ENCODE peak calls at places on chromosomes 6 and 20, in seven cellular contexts. Q, K, C, Y, N, I and D are unnamed samples.

GRCh38 chr6:9523462-9523861 is 891.4 kb downstream of the TFAP2A start:
- ATAC-seq in Q (no peak), I (no peak), Y (no peak), K (no peak), N (no peak), C (no peak), D (no peak)

GRCh38 chr6:28974505-28974904 is 30.6 kb downstream of the ZNF311 start:
- ATAC-seq in C (peak; percentile 70), Y (no peak), K (peak; percentile 59), I (no peak), N (no peak), Q (no peak), D (no peak)

GRCh38 chr6:100372326-100372725 is 92.4 kb downstream of the SIM1 start:
- ATAC-seq in N (no peak), I (no peak), Q (no peak), C (no peak), Y (no peak), K (no peak), D (no peak)

GRCh38 chr20:58538752-58539151 is 23.6 kb upstream of the APCDD1L start:
- ATAC-seq in Q (no peak), Y (no peak), C (no peak), K (no peak), N (no peak), I (no peak), D (no peak)

GRCh38 chr6:156933201-156934053 is 156.2 kb downstream of the ARID1B start:
- ATAC-seq in Y (peak; percentile 97), N (peak; percentile 70), C (peak; percentile 71), K (peak; percentile 99), I (peak; percentile 69), Q (peak; percentile 84), D (no peak)

GRCh38 chr20:43765933-43766332 is 39.1 kb upstream of the GTSF1L start:
- ATAC-seq in K (no peak), I (no peak), C (no peak), Y (no peak), N (no peak), Q (no peak), D (no peak)

GRCh38 chr6:150848400-150848799 is 17.1 kb upstream of the MTHFD1L start:
- ATAC-seq in Q (no peak), N (no peak), Y (no peak), K (peak; percentile 27), I (no peak), C (peak; percentile 23), D (no peak)

GRCh38 chr20:62020935-62021701 is 44.6 kb downstream of the TAF4 start:
- ATAC-seq in I (peak; percentile 78), N (no peak), C (peak; percentile 72), Y (peak; percentile 64), Q (peak; percentile 52), K (no peak), D (peak; percentile 64)

GRCh38 chr20:46293084-46293483 is 15.2 kb downstream of the CDH22 start:
- ATAC-seq in N (peak; percentile 30), C (peak; percentile 78), I (peak; percentile 52), K (peak; percentile 68), Q (no peak), Y (no peak), D (no peak)

GRCh38 chr6:21870071-21870729 is 276.6 kb downstream of the SOX4 start:
- ATAC-seq in Y (no peak), C (no peak), I (no peak), N (no peak), K (no peak), Q (no peak), D (no peak)

GRCh38 chr6:163706688-163707087 is 292.2 kb downstream of the QKI start:
- ATAC-seq in Q (no peak), N (no peak), I (no peak), Y (no peak), C (peak; percentile 17), K (no peak), D (no peak)

GRCh38 chr6:28758046-28758817 is 165.6 kb downstream of the TRIM27 start:
- ATAC-seq in K (peak; percentile 77), I (no peak), C (peak; percentile 73), Y (no peak), Q (no peak), N (peak; percentile 76), D (no peak)

GRCh38 chr20:36203861-36204260 is 32.4 kb upstream of the AAR2 start:
- ATAC-seq in C (no peak), N (no peak), Q (no peak), Y (no peak), I (no peak), K (no peak), D (no peak)

GRCh38 chr6:137975058-137975940 is 108.2 kb downstream of the TNFAIP3 start:
- ATAC-seq in Y (peak; percentile 50), N (no peak), K (no peak), I (no peak), Q (no peak), C (peak; percentile 49), D (no peak)

GRCh38 chr20:9966966-9967365 is 67.8 kb upstream of the ANKEF1 start:
- ATAC-seq in C (no peak), N (peak; percentile 79), I (no peak), K (peak; percentile 85), Y (no peak), Q (no peak), D (no peak)

GRCh38 chr20:652611-653109 is 340 bp downstream of the SRXN1 start:
- ATAC-seq in N (peak; percentile 35), Y (no peak), K (no peak), C (peak; percentile 2), I (no peak), Q (peak; percentile 12), D (peak; percentile 23)

GRCh38 chr20:49356676-49357075 is 78.8 kb upstream of the ZNFX1 start:
- ATAC-seq in Y (peak; percentile 75), I (no peak), C (no peak), K (no peak), N (no peak), Q (peak; percentile 45), D (no peak)

DNA sequence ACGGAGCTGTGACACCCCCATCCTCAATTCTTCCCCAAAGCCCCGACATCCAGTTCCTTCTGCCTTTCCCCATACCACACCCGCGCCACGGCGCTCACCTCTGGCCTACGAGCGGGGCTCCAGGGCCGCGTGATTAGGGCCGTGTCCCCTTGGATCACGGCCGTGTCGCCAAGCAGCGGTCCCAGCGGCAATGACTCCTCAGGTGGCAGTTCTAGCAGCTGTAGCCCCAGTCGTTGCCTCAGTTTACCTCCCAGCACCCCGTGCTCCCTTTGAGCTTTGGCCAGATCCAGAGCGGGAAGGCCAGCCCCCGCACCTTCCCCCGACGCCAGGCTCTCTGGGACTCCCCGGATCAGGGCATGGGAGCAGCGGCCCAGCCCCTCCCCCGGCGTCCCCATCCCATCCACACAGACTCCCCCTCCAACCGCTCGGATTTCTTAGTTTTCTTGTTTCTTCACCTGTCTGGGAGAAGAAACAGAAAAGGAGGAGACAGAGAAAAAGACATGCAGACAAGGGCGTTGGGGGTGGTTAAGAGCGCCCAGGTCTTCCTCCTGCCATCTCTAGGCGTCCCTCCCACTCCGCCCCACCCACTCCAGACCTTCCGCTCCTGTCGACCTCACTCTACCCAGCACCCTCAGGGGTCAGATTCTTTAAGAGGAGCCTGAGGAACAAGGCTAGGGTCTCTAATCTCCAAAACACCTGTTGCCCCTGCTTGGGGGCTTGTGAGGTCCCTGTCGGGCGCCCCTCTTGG is at the start of gene DDAH2:
- ATAC-seq in I (peak; percentile 47), N (peak; percentile 48), K (peak; percentile 0), Y (peak; percentile 30), Q (peak; percentile 43), C (peak; percentile 2), D (peak; percentile 26)
- TF ChIP-seq POLR2A in I (no peak), N (no peak), K (no peak), Y (no peak), Q (no peak), C (no peak), D (peak; percentile 8)

DNA sequence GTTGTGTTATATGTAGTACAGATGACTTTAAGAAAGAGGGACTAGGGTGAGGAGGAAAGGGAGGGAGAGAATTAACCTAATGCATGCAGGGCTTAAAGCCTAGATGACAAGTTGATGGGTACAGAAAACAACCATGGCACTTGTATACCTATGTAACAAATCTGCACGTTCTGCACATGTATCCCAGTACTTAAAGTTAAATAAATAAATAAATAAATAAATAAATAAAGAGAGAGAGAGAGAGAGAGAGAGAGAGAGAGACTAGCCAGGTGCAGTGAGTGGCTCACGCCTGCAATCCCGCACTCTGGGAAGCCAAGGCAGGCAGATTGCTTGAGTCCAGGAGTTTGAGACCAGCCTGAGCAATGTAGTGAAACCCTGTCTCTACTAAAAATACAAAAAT is 11.5 kb upstream of the CARMIL1 start:
- ATAC-seq in K (no peak), N (no peak), I (no peak), Y (no peak), Q (no peak), C (no peak), D (no peak)
- TF ChIP-seq POLR2A in K (no peak), N (no peak), I (no peak), Y (no peak), Q (no peak), C (no peak), D (no peak)

DNA sequence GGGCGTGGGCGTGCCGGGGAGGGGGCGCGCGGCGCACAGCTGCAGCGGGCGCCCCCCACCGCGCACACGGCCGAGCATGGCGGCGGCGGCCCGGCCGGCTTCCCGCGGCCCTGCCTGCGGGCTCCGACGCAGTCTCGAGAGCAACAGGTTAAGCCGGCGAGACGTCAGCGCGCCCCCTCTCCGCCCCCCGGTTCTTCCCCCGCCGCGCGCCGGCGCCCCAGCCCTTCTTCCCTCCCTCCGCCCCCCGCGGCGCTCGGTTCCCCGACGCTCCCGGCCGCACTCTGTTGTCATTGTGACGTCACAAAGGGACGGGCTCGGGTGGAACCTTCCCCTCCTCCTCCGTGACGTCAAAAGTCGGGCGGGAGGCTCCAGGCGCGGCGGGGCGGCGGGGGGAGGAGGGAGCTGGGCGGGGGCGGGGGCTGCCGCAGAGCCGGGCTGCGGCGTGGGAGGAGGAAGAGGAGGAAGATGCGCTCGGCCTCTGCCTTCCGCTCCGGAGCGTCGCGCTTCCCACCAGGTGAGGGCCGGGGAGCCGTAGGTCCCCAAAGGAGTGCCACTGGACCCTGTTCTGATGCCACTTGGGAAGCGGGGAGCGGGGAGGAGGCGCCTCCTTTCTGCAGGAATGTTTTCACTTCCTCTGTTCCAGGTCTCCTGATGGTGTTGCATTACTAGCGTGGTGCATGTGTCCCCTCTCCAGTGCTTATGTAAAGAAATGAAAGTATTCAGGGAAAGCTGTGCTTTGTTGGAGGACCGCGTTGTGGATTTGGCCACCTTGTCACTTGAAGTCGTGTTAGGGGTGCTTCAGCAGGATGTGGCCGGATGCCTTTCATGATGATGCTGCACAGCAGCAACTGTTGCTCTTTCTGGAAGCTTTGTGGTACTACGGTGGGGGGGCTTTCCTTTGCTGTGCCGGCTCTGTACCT is 2.8 kb downstream of the JARID2 start:
- ATAC-seq in N (peak; percentile 49), Y (peak; percentile 55), Q (peak; percentile 43), I (peak; percentile 70), C (peak; percentile 51), K (peak; percentile 19), D (peak; percentile 68)
- TF ChIP-seq POLR2A in N (no peak), Y (no peak), Q (peak; percentile 13), I (no peak), C (peak; percentile 43), K (peak; percentile 45), D (no peak)

DNA sequence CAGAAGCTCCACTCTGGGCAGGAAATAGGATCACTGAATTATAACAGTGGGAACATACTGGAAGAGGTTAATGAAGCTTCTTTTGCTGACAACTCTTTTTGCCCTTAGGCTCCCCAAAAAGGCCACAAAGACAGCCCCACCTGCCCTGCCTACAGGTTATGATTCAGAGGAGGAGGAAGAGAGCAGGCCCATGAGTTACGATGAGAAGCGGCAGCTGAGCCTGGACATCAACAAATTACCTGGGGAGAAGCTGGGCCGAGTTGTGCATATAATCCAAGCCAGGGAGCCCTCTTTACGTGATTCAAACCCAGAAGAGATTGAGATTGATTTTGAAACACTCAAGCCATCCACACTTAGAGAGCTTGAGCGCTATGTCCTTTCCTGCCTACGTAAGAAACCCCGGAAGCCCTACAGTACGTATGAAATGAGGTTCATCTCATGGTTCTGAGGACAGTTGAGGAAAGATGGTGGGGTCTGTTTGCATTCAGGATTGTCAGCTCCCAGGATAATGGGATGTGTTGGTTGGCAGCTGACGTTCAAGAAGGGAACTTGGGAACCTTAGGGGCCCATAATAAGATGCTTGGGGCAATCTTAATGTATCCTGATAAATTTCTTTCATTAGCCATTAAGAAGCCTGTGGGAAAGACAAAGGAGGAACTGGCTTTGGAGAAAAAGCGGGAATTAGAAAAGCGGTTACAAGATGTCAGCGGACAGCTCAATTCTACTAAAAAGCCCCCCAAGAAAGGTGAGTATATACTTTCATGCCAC is 11.5 kb downstream of the BRD2 start:
- ATAC-seq in K (no peak), Y (no peak), I (no peak), Q (no peak), N (no peak), C (no peak), D (no peak)
- TF ChIP-seq POLR2A in K (peak; percentile 52), Y (peak; percentile 18), I (no peak), Q (no peak), N (no peak), C (peak; percentile 64), D (no peak)